ENCODE peak calls at places on chromosomes 12 and 14, in four cellular contexts. R is H7, O is amygdala, Z is T-helper 1 cell. T is an unnamed sample.

GRCh38 chr12:130633771-130634170 is 82.3 kb downstream of the RIMBP2 start:
- DNase-seq in R (peak), Z (no peak), O (peak), T (peak)

GRCh38 chr14:104580961-104581360 is 1.4 kb downstream of the C14orf180 start:
- DNase-seq in O (no peak), Z (no peak), R (no peak), T (no peak)

GRCh38 chr12:16093825-16094224 is 182.7 kb downstream of the DERA start:
- DNase-seq in O (no peak), R (no peak), Z (no peak), T (no peak)

GRCh38 chr12:82862069-82862841 is 175.5 kb downstream of the TMTC2 start:
- DNase-seq in R (no peak), Z (no peak), O (no peak), T (no peak)

GRCh38 chr12:78118036-78118435 is 287.3 kb downstream of the NAV3 start:
- DNase-seq in O (no peak), R (peak), Z (no peak), T (no peak)

GRCh38 chr12:52613363-52614030 is 4.9 kb downstream of the KRT73 start:
- DNase-seq in R (no peak), O (no peak), Z (no peak), T (no peak)

GRCh38 chr12:54592316-54592715 is 3.9 kb upstream of the PPP1R1A start:
- DNase-seq in O (no peak), R (no peak), Z (no peak), T (no peak)

GRCh38 chr12:107564946-107565345 is 120.7 kb upstream of the PWP1 start:
- DNase-seq in Z (no peak), O (no peak), R (peak), T (no peak)

GRCh38 chr14:94115068-94115591 is 4.6 kb downstream of the IFI27 start:
- DNase-seq in Z (no peak), O (no peak), R (no peak), T (no peak)

GRCh38 chr12:7271904-7272303 is 32.0 kb upstream of the ACSM4 start:
- DNase-seq in R (no peak), Z (no peak), O (no peak), T (no peak)

GRCh38 chr14:41609704-41610183 is 3.1 kb downstream of the LRFN5 start:
- DNase-seq in R (peak), O (peak), Z (no peak), T (peak)

GRCh38 chr12:92466391-92467305 is 236.1 kb upstream of the PLEKHG7 start:
- DNase-seq in Z (no peak), O (peak), R (peak), T (no peak)

GRCh38 chr14:54001189-54001878 is 44.7 kb upstream of the BMP4 start:
- DNase-seq in R (peak), O (no peak), Z (no peak), T (no peak)

GRCh38 chr12:67326637-67327036 is 57.5 kb downstream of the CAND1 start:
- DNase-seq in O (no peak), Z (no peak), R (no peak), T (no peak)

GRCh38 chr14:75372260-75372659 is 55.6 kb upstream of the JDP2 start:
- DNase-seq in O (peak), Z (no peak), R (no peak), T (no peak)

GRCh38 chr14:99745307-99745951 is 47.8 kb upstream of the EML1 start:
- DNase-seq in R (no peak), O (no peak), Z (no peak), T (no peak)

GRCh38 chr12:31362115-31362758 is 36.3 kb upstream of the SINHCAF start:
- DNase-seq in Z (no peak), R (peak), O (no peak), T (no peak)

GRCh38 chr12:3034067-3034750 is 43.0 kb upstream of the TSPAN9 start:
- DNase-seq in Z (no peak), R (peak), O (peak), T (peak)

GRCh38 chr12:121279507-121279915 is 17.0 kb downstream of the CAMKK2 start:
- DNase-seq in Z (no peak), R (peak), O (peak), T (no peak)

GRCh38 chr12:57175428-57176138 is 28.2 kb upstream of the LRP1-AS start:
- DNase-seq in Z (no peak), R (peak), O (peak), T (peak)

GRCh38 chr14:102848830-102849521 is 71.7 kb downstream of the TRAF3 start:
- DNase-seq in O (peak), Z (no peak), R (no peak), T (no peak)

GRCh38 chr14:52227559-52228222 is 39.8 kb upstream of the PTGDR start:
- DNase-seq in Z (no peak), R (no peak), O (no peak), T (no peak)

GRCh38 chr12:41573445-41573844 is 385.3 kb downstream of the PDZRN4 start:
- DNase-seq in Z (no peak), O (no peak), R (no peak), T (no peak)

GRCh38 chr12:127963926-127964325 is 303.0 kb upstream of the TMEM132C start:
- DNase-seq in R (no peak), O (no peak), Z (no peak), T (no peak)

GRCh38 chr14:34571771-34572170 is 32.3 kb upstream of the EAPP start:
- DNase-seq in R (no peak), Z (no peak), O (no peak), T (no peak)

GRCh38 chr12:26845057-26845666 is 12.2 kb upstream of the ITPR2 start:
- DNase-seq in O (peak), Z (no peak), R (peak), T (peak)

GRCh38 chr12:6536894-6537579 is 2.7 kb downstream of the GAPDH start:
- DNase-seq in O (no peak), Z (no peak), R (peak), T (no peak)

GRCh38 chr14:60301685-60302084 is 52.7 kb downstream of the PPM1A start:
- DNase-seq in O (no peak), Z (no peak), R (no peak), T (no peak)

GRCh38 chr12:78442454-78442801 is 422.1 kb upstream of the SYT1 start:
- DNase-seq in R (no peak), O (no peak), Z (no peak), T (no peak)

GRCh38 chr12:12473223-12473622 is 89.4 kb downstream of the DUSP16 start:
- DNase-seq in O (no peak), R (no peak), Z (no peak), T (no peak)

GRCh38 chr12:58513866-58514265 is 406.4 kb downstream of the LRIG3 start:
- DNase-seq in R (no peak), Z (no peak), O (no peak), T (no peak)

GRCh38 chr12:19248929-19249602 is 119.5 kb downstream of the PLEKHA5 start:
- DNase-seq in Z (no peak), O (no peak), R (no peak), T (no peak)